ENCODE peak calls at places on chromosomes 6 and 20, in four cellular contexts. One of them, this sample, is unnamed.

GRCh38 chr6:106300944-106301343 is 24.6 kb downstream of the ATG5 start:
- DNase-seq in NAMALWA: peak; percentile 56
- DNase-seq in COR-L47: peak; percentile 1
- DNase-seq in psoas muscle: no peak
- DNase-seq in this sample: no peak

GRCh38 chr20:43840382-43841070 is 74.1 kb upstream of the TOX2 start:
- DNase-seq in NAMALWA: peak; percentile 72
- DNase-seq in COR-L47: no peak
- DNase-seq in psoas muscle: no peak
- DNase-seq in this sample: peak; percentile 62

GRCh38 chr6:98894810-98895209 is 52.9 kb downstream of the FBXL4 start:
- DNase-seq in NAMALWA: no peak
- DNase-seq in COR-L47: no peak
- DNase-seq in psoas muscle: no peak
- DNase-seq in this sample: no peak

GRCh38 chr6:168756009-168756634 is 315.1 kb downstream of the SMOC2 start:
- DNase-seq in NAMALWA: no peak
- DNase-seq in COR-L47: no peak
- DNase-seq in psoas muscle: no peak
- DNase-seq in this sample: no peak

GRCh38 chr6:137005073-137005472 is 39.7 kb downstream of the IL20RA start:
- DNase-seq in NAMALWA: no peak
- DNase-seq in COR-L47: no peak
- DNase-seq in psoas muscle: no peak
- DNase-seq in this sample: no peak

GRCh38 chr6:19214231-19214630 is 622.9 kb upstream of the ID4 start:
- DNase-seq in NAMALWA: no peak
- DNase-seq in COR-L47: no peak
- DNase-seq in psoas muscle: no peak
- DNase-seq in this sample: no peak

GRCh38 chr6:146357578-146358340 is 185.9 kb upstream of the RAB32 start:
- DNase-seq in NAMALWA: no peak
- DNase-seq in COR-L47: no peak
- DNase-seq in psoas muscle: no peak
- DNase-seq in this sample: no peak

GRCh38 chr6:42960243-42961019 is at the start of gene GNMT:
- DNase-seq in NAMALWA: no peak
- DNase-seq in COR-L47: peak; percentile 64
- DNase-seq in psoas muscle: peak; percentile 51
- DNase-seq in this sample: no peak

GRCh38 chr20:38421915-38422314 is 13.2 kb downstream of the SNHG17 start:
- DNase-seq in NAMALWA: no peak
- DNase-seq in COR-L47: no peak
- DNase-seq in psoas muscle: no peak
- DNase-seq in this sample: no peak

GRCh38 chr6:13284646-13285045 is 43.7 kb downstream of the TBC1D7 start:
- DNase-seq in NAMALWA: no peak
- DNase-seq in COR-L47: no peak
- DNase-seq in psoas muscle: no peak
- DNase-seq in this sample: no peak

GRCh38 chr20:2130062-2130591 is 28.5 kb downstream of the STK35 start:
- DNase-seq in NAMALWA: no peak
- DNase-seq in COR-L47: no peak
- DNase-seq in psoas muscle: no peak
- DNase-seq in this sample: no peak

GRCh38 chr20:10263385-10264165 is 44.9 kb downstream of the SNAP25 start:
- DNase-seq in NAMALWA: no peak
- DNase-seq in COR-L47: no peak
- DNase-seq in psoas muscle: no peak
- DNase-seq in this sample: no peak

GRCh38 chr6:137416376-137417109 is 77.7 kb downstream of the OLIG3 start:
- DNase-seq in NAMALWA: no peak
- DNase-seq in COR-L47: no peak
- DNase-seq in psoas muscle: no peak
- DNase-seq in this sample: no peak

GRCh38 chr6:132084811-132085509 is 133.8 kb upstream of the CCN2 start:
- DNase-seq in NAMALWA: no peak
- DNase-seq in COR-L47: no peak
- DNase-seq in psoas muscle: no peak
- DNase-seq in this sample: no peak

GRCh38 chr6:138988469-138988834 is 399 bp upstream of the REPS1 start:
- DNase-seq in NAMALWA: peak; percentile 85
- DNase-seq in COR-L47: no peak
- DNase-seq in psoas muscle: no peak
- DNase-seq in this sample: no peak

GRCh38 chr6:105646391-105646867 is 243.5 kb upstream of the PREP start:
- DNase-seq in NAMALWA: no peak
- DNase-seq in COR-L47: no peak
- DNase-seq in psoas muscle: no peak
- DNase-seq in this sample: no peak

GRCh38 chr20:33233129-33233774 is 2.5 kb upstream of the BPIFA1 start:
- DNase-seq in NAMALWA: no peak
- DNase-seq in COR-L47: no peak
- DNase-seq in psoas muscle: no peak
- DNase-seq in this sample: no peak

GRCh38 chr6:165999279-165999678 is 168.4 kb downstream of the TBXT start:
- DNase-seq in NAMALWA: no peak
- DNase-seq in COR-L47: no peak
- DNase-seq in psoas muscle: no peak
- DNase-seq in this sample: no peak

GRCh38 chr20:36574278-36575065 is 1.1 kb downstream of the TGIF2 start:
- DNase-seq in NAMALWA: peak; percentile 46
- DNase-seq in COR-L47: no peak
- DNase-seq in psoas muscle: peak; percentile 44
- DNase-seq in this sample: no peak

GRCh38 chr6:68635706-68636513 is 828 bp downstream of the ADGRB3 start:
- DNase-seq in NAMALWA: no peak
- DNase-seq in COR-L47: peak; percentile 55
- DNase-seq in psoas muscle: no peak
- DNase-seq in this sample: no peak

GRCh38 chr20:31849306-31849930 is 4.0 kb upstream of the FOXS1 start:
- DNase-seq in NAMALWA: no peak
- DNase-seq in COR-L47: peak; percentile 85
- DNase-seq in psoas muscle: no peak
- DNase-seq in this sample: no peak

GRCh38 chr20:6008254-6008653 is 45.6 kb downstream of the LRRN4 start:
- DNase-seq in NAMALWA: no peak
- DNase-seq in COR-L47: no peak
- DNase-seq in psoas muscle: peak; percentile 60
- DNase-seq in this sample: no peak